ENCODE peak calls at places on chromosomes 3 and 15, in six cellular contexts. D is H9, C is B cell, Y is left cardiac atrium, X is SK-N-DZ, G is HCT116. B is an unnamed sample.

GRCh38 chr3:117892991-117893390 is 1141.7 kb downstream of the IGSF11 start:
- DNase-seq in C (no peak), D (no peak), G (no peak), X (no peak), Y (no peak), B (no peak)

GRCh38 chr3:142888484-142889262 is at the start of gene PCOLCE2:
- DNase-seq in C (no peak), Y (peak), D (peak), X (peak), G (peak), B (peak)

GRCh38 chr3:43709022-43709421 is 18.3 kb downstream of the ABHD5 start:
- DNase-seq in G (no peak), C (no peak), X (no peak), Y (no peak), D (no peak), B (no peak)

GRCh38 chr3:186640473-186640818 is 247 bp downstream of the FETUB start:
- DNase-seq in X (no peak), Y (no peak), D (peak), G (no peak), C (no peak), B (peak)

GRCh38 chr3:119295816-119296484 is 1.8 kb downstream of the ARHGAP31 start:
- DNase-seq in Y (no peak), X (no peak), C (no peak), G (no peak), D (no peak), B (no peak)

GRCh38 chr3:140438736-140439505 is 238.9 kb upstream of the TRIM42 start:
- DNase-seq in Y (no peak), X (no peak), D (no peak), C (no peak), G (no peak), B (no peak)

GRCh38 chr15:85004551-85004950 is 22.9 kb downstream of the PDE8A start:
- DNase-seq in Y (no peak), G (no peak), X (no peak), C (no peak), D (no peak), B (no peak)

GRCh38 chr3:3927965-3928364 is 128.7 kb downstream of the LRRN1 start:
- DNase-seq in G (no peak), C (no peak), D (no peak), Y (no peak), X (no peak), B (no peak)

GRCh38 chr3:60146121-60146520 is 1096.3 kb upstream of the CFAP20DC start:
- DNase-seq in X (no peak), C (no peak), G (no peak), D (no peak), Y (no peak), B (no peak)

GRCh38 chr15:38745611-38746010 is 181.0 kb upstream of the RASGRP1 start:
- DNase-seq in D (no peak), G (no peak), X (no peak), Y (no peak), C (no peak), B (no peak)

GRCh38 chr3:45737222-45737621 is 48.0 kb downstream of the SACM1L start:
- DNase-seq in X (no peak), D (no peak), C (no peak), G (no peak), Y (no peak), B (no peak)

GRCh38 chr15:60370105-60370803 is 27.5 kb downstream of the ANXA2 start:
- DNase-seq in Y (no peak), C (no peak), G (no peak), X (no peak), D (no peak), B (no peak)

B was measured in A549.